ENCODE peak calls at places on chromosomes 2 and 18, in nine cellular contexts. K, M, S, G, V, F, O, E and Z are unnamed samples.

GRCh38 chr18:61998957-61999356 is 106.2 kb upstream of the RNF152 start:
- DNase-seq in K (no peak), M (no peak), S (no peak), G (no peak), V (no peak), F (no peak), O (no peak), E (no peak), Z (no peak)

GRCh38 chr2:230134496-230135073 is 65.9 kb upstream of the SLC16A14 start:
- DNase-seq in K (no peak), M (no peak), S (peak), G (no peak), V (no peak), F (no peak), O (no peak), E (no peak), Z (peak)

GRCh38 chr2:143246815-143247744 is 117.9 kb downstream of the ARHGAP15 start:
- DNase-seq in K (no peak), M (no peak), S (no peak), G (no peak), V (peak), F (no peak), O (no peak), E (no peak), Z (no peak)

GRCh38 chr18:36811430-36811829 is 17.4 kb downstream of the TPGS2 start:
- DNase-seq in K (no peak), M (no peak), S (no peak), G (no peak), V (no peak), F (no peak), O (no peak), E (peak), Z (no peak)

GRCh38 chr2:179226203-179226960 is 38.2 kb downstream of the SESTD1 start:
- DNase-seq in K (no peak), M (no peak), S (no peak), G (no peak), V (no peak), F (no peak), O (no peak), E (no peak), Z (no peak)

GRCh38 chr2:218217366-218218309 is 649 bp downstream of the ARPC2 start:
- DNase-seq in K (peak), M (peak), S (peak), G (no peak), V (peak), F (peak), O (peak), E (peak), Z (no peak)

GRCh38 chr2:181300600-181301291 is 156.4 kb upstream of the ITGA4 start:
- DNase-seq in K (no peak), M (no peak), S (no peak), G (no peak), V (no peak), F (no peak), O (no peak), E (no peak), Z (no peak)

GRCh38 chr2:236588932-236589331 is 19.3 kb downstream of the ACKR3 start:
- DNase-seq in K (no peak), M (no peak), S (no peak), G (no peak), V (no peak), F (no peak), O (no peak), E (no peak), Z (no peak)

GRCh38 chr2:238739668-238740067 is 108.2 kb upstream of the TWIST2 start:
- DNase-seq in K (no peak), M (no peak), S (no peak), G (no peak), V (no peak), F (no peak), O (no peak), E (no peak), Z (peak)

GRCh38 chr18:6866552-6866951 is 137.0 kb downstream of the ARHGAP28 start:
- DNase-seq in K (no peak), M (no peak), S (no peak), G (no peak), V (no peak), F (no peak), O (no peak), E (no peak), Z (no peak)

GRCh38 chr2:41879367-41879871 is 168.4 kb upstream of the PKDCC start:
- DNase-seq in K (no peak), M (no peak), S (no peak), G (no peak), V (no peak), F (peak), O (no peak), E (no peak), Z (no peak)

GRCh38 chr2:37350917-37351316 is 6.5 kb downstream of the QPCT start:
- DNase-seq in K (no peak), M (no peak), S (no peak), G (no peak), V (no peak), F (peak), O (no peak), E (no peak), Z (no peak)

GRCh38 chr2:29802976-29803375 is 118.4 kb downstream of the ALK start:
- DNase-seq in K (no peak), M (no peak), S (no peak), G (no peak), V (no peak), F (no peak), O (no peak), E (no peak), Z (no peak)

DNA sequence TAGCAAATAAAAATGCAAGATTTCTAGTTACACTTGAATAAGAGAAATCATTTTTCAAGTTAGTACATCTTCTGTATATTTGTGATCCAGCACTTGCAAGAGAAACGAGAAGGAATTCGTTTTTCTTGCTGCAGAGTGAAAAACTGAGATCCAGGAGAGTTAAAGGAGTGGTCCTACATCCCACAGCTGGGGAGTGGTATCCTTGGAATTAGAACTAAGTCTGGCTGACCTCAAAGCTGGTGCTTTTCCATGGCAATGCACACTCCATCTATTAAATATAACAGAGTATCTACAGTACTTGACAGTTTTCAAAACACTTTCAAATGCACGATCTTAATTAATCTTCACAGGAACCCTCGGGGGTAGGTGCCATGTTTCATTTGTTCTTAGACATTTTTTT is 46.8 kb downstream of the TRIB2 start:
- DNase-seq in K (no peak), M (no peak), S (no peak), G (no peak), V (no peak), F (no peak), O (no peak), E (no peak), Z (no peak)
- TF ChIP-seq EP300 in K (no peak), M (no peak), S (no peak), G (no peak), V (no peak), F (no peak), O (no peak), E (no peak), Z (no peak)

GRCh38 chr2:57105694-57106093 is 921.9 kb downstream of the CCDC85A start:
- DNase-seq in K (no peak), M (no peak), S (no peak), G (no peak), V (no peak), F (no peak), O (no peak), E (no peak), Z (no peak)
- TF ChIP-seq EP300 in K (no peak), M (no peak), S (no peak), G (no peak), V (no peak), F (no peak), O (no peak), E (no peak), Z (no peak)

GRCh38 chr2:186445506-186445905 is 40.6 kb upstream of the ZC3H15 start:
- DNase-seq in K (no peak), M (no peak), S (no peak), G (no peak), V (no peak), F (no peak), O (no peak), E (no peak), Z (no peak)
- TF ChIP-seq EP300 in K (no peak), M (no peak), S (no peak), G (no peak), V (no peak), F (no peak), O (no peak), E (no peak), Z (no peak)

GRCh38 chr2:9286553-9287399 is 80.2 kb downstream of the ASAP2 start:
- DNase-seq in K (no peak), M (no peak), S (no peak), G (no peak), V (no peak), F (no peak), O (no peak), E (no peak), Z (no peak)

GRCh38 chr2:9288681-9289338 is 82.2 kb downstream of the ASAP2 start:
- DNase-seq in K (no peak), M (no peak), S (no peak), G (no peak), V (no peak), F (no peak), O (no peak), E (no peak), Z (no peak)

GRCh38 chr2:9285921-9286320 is 79.3 kb downstream of the ASAP2 start:
- DNase-seq in K (no peak), M (no peak), S (no peak), G (no peak), V (no peak), F (no peak), O (no peak), E (no peak), Z (no peak)

GRCh38 chr2:9288233-9288632 is 81.6 kb downstream of the ASAP2 start:
- DNase-seq in K (no peak), M (no peak), S (peak), G (no peak), V (no peak), F (no peak), O (no peak), E (no peak), Z (no peak)

DNA sequence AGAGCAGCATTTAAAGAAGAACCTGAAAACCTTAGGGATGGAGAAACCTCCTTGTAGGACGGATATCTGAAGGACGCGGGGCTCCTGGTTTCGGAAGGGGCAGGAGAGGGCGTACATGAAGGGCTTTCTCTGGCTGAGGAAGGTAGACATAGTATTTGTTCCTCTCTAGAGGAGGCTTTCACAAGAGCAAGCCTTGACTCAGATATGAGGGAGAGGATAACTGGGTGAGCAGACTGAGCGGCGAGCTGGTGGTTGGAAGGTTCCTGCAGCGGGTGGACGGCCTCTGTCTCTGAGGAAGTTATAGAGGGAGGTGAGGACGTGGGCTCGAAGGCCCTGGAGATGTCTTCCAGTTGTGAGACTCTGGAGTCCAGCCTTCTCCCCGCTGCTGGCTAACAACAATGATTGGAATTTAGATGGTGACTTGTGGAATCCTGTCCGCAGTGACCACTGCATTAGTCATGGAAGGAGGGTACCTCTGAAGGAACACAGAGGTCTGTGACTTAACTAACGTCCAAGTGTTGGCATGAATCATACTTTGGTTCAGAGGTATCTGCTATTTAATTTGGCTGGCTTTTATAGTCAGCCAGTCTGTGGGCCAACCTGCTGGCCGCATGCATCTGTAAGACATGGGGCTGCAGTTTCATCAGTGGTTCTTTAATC is 80.9 kb downstream of the ASAP2 start:
- DNase-seq in K (no peak), M (no peak), S (peak), G (no peak), V (no peak), F (peak), O (no peak), E (no peak), Z (no peak)
- TF ChIP-seq EP300 in K (no peak), M (no peak), S (peak), G (no peak), V (no peak), F (no peak), O (no peak), E (no peak), Z (no peak)

DNA sequence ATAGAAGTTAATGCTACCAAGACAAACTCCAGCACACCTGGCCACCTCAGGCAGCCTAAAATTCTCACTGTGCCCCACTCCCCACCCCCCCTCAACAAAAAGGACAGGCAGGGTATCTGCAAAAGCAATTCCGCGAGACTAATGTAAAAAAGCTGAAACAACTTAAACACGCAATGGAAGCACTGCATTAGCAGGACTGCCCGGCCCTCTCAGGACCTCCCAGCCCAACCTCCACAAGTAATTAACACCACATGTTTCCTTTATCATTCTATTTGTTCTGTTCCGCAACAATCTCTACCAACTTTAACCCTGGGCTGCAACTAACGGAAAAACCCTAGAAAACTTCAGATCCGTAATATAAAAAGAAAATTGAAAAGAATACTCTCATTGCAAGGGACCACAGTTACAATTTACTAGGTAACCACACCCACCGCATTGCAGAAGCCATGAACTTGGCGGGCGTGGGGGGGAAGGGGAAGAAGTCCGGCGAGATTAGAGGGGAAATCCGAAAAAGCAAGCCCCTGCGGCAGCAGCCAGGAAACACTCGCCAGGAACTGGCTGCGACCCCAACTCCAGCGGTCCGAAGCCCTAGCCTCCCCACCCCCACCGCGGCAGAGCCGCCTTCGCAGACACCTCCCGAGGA is 1.3 kb downstream of the EPB41L3 start:
- DNase-seq in K (no peak), M (no peak), S (no peak), G (no peak), V (peak), F (no peak), O (no peak), E (peak), Z (no peak)
- TF ChIP-seq EP300 in K (no peak), M (no peak), S (no peak), G (no peak), V (no peak), F (no peak), O (no peak), E (no peak), Z (no peak)